ENCODE peak calls at places on chromosomes 3 and 15, in five cellular contexts. H is heart left ventricle, Y is coronary artery, F is lower leg skin, V is HFF-Myc. U is an unnamed sample.

GRCh38 chr3:14434541-14435151 is 32.2 kb downstream of the SLC6A6 start:
- DNase-seq in H (no peak), Y (no peak), F (no peak), V (no peak), U (peak)

GRCh38 chr3:8737301-8737700 is 3.7 kb downstream of the CAV3 start:
- DNase-seq in H (no peak), Y (no peak), F (no peak), V (no peak), U (no peak)

GRCh38 chr15:44347495-44347894 is 59.0 kb downstream of the GOLM2 start:
- DNase-seq in H (no peak), Y (no peak), F (no peak), V (no peak), U (no peak)

GRCh38 chr3:69848113-69848512 is 108.8 kb downstream of the MITF start:
- DNase-seq in H (no peak), Y (no peak), F (no peak), V (no peak), U (no peak)

GRCh38 chr15:91469627-91470567 is 369.8 kb downstream of the SV2B start:
- DNase-seq in H (no peak), Y (no peak), F (no peak), V (no peak), U (no peak)

GRCh38 chr15:43225201-43225949 is 4.6 kb upstream of the EPB42 start:
- DNase-seq in H (no peak), Y (no peak), F (peak), V (peak), U (peak)

GRCh38 chr3:26719148-26719547 is 96.6 kb downstream of the LRRC3B start:
- DNase-seq in H (no peak), Y (no peak), F (no peak), V (no peak), U (no peak)

GRCh38 chr3:45182915-45183881 is 37.0 kb upstream of the CDCP1 start:
- DNase-seq in H (no peak), Y (no peak), F (peak), V (no peak), U (no peak)

GRCh38 chr3:18670755-18671154 is 245.6 kb upstream of the SATB1 start:
- DNase-seq in H (no peak), Y (no peak), F (no peak), V (no peak), U (no peak)

GRCh38 chr3:58214484-58215316 is 3.9 kb upstream of the DNASE1L3 start:
- DNase-seq in H (no peak), Y (peak), F (peak), V (no peak), U (no peak)

GRCh38 chr3:194871143-194871863 is 185.6 kb downstream of the FAM43A start:
- DNase-seq in H (peak), Y (no peak), F (peak), V (peak), U (peak)

GRCh38 chr15:29682361-29682760 is 139.9 kb downstream of the TJP1 start:
- DNase-seq in H (no peak), Y (no peak), F (no peak), V (no peak), U (no peak)

GRCh38 chr3:173395412-173396181 is 1.9 kb upstream of the NLGN1 start:
- DNase-seq in H (peak), Y (peak), F (peak), V (peak), U (peak)

GRCh38 chr3:85678713-85679112 is 719.9 kb downstream of the CADM2 start:
- DNase-seq in H (no peak), Y (no peak), F (no peak), V (no peak), U (no peak)

GRCh38 chr3:105676621-105677300 is 192.1 kb downstream of the CBLB start:
- DNase-seq in H (no peak), Y (no peak), F (no peak), V (no peak), U (no peak)

GRCh38 chr3:162492446-162493081 is 996.0 kb downstream of the OTOL1 start:
- DNase-seq in H (no peak), Y (no peak), F (no peak), V (no peak), U (no peak)

GRCh38 chr3:42633544-42633943 is 20.0 kb upstream of the ZBTB47 start:
- DNase-seq in H (no peak), Y (no peak), F (no peak), V (no peak), U (no peak)

DNA sequence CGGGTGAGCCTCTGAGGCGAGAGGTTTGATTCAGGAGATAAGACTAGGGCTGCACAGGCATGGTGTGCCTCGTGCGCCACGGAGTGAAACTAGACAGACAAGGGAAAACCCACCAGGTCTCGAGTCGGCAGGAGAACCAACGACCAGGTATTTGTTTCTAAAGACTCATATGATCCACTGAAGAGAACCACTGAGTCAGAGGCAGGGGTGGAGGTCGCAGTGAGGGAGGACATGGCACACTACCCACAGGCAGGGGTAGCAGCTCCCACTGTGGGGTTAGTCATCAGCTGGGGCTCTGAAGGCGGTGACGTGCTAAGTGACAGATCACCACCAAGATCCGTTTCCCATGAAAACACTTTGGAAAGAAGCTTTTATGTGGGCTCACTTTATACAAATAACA is 45.7 kb downstream of the CHSY1 start:
- DNase-seq in H (no peak), Y (no peak), F (no peak), V (no peak), U (no peak)
- H3K4me3 ChIP-seq in H (no peak), Y (no peak), F (no peak), V (no peak), U (no peak)

GRCh38 chr3:66552846-66553245 is 52.0 kb upstream of the LRIG1 start:
- DNase-seq in H (no peak), Y (no peak), F (no peak), V (no peak), U (no peak)

GRCh38 chr3:66554178-66554577 is 53.4 kb upstream of the LRIG1 start:
- DNase-seq in H (no peak), Y (no peak), F (no peak), V (no peak), U (no peak)

GRCh38 chr3:66555214-66555844 is 54.5 kb upstream of the LRIG1 start:
- DNase-seq in H (no peak), Y (no peak), F (no peak), V (no peak), U (no peak)

GRCh38 chr3:66557166-66557565 is 56.3 kb upstream of the LRIG1 start:
- DNase-seq in H (no peak), Y (no peak), F (no peak), V (no peak), U (no peak)

GRCh38 chr3:66553714-66554113 is 52.9 kb upstream of the LRIG1 start:
- DNase-seq in H (no peak), Y (no peak), F (no peak), V (no peak), U (no peak)
- H3K4me3 ChIP-seq in H (no peak), Y (no peak), F (no peak), V (no peak), U (no peak)

GRCh38 chr3:184740509-184741258 is 28.8 kb upstream of the MAGEF1 start:
- DNase-seq in H (no peak), Y (peak), F (no peak), V (no peak), U (no peak)

GRCh38 chr3:184739594-184740505 is 28.0 kb upstream of the MAGEF1 start:
- DNase-seq in H (no peak), Y (peak), F (no peak), V (no peak), U (no peak)

GRCh38 chr3:184737641-184738518 is 26.0 kb upstream of the MAGEF1 start:
- DNase-seq in H (no peak), Y (peak), F (peak), V (no peak), U (no peak)

GRCh38 chr3:184738519-184738890 is 26.6 kb upstream of the MAGEF1 start:
- DNase-seq in H (no peak), Y (no peak), F (no peak), V (no peak), U (no peak)

GRCh38 chr3:184738982-184739381 is 27.1 kb upstream of the MAGEF1 start:
- DNase-seq in H (no peak), Y (peak), F (no peak), V (no peak), U (no peak)
- H3K4me3 ChIP-seq in H (no peak), Y (no peak), F (no peak), V (no peak), U (no peak)

DNA sequence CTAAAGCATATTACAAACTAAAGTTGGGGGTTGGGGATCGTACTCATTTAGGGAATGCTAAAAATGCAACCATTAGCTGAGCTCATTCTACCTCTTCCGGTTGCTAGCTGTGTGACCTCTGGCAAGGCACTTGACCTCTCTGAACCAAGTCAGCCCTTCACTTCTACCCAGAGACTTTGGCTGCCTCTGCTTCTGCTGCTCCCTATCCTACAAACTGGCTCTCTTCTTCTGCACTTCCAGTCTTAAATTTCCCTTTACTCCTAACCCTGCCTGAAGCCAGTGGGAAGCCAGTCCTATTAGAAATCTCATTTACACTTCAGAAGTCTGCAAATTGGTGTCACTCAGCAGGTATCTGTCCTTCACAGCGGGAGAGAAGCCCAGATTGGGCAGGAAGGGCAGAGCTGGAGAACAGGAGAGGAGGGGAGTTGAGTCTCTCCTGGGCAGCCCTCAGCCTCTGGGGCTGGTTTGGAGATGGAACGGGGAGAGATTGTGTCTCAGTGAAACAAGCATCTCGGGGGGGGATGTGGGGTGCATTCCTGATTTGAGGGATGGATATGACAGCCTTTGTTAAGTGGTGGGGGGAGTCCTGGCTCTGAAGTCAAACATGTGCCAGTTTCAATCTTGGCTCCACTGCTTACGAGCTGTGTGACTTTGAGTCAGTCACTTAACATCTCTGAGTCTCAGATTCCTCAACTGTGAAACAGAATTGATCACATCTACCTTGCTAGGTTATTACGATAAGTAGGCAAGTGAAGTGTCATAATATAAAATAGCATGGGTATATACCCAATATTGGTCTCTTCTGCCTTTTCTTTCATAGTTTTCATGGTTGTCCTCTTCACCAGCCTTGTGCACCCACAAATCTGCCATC is 7.8 kb upstream of the AEN start:
- DNase-seq in H (no peak), Y (no peak), F (no peak), V (no peak), U (no peak)
- H3K4me3 ChIP-seq in H (no peak), Y (no peak), F (no peak), V (no peak), U (no peak)

GRCh38 chr3:128484404-128485282 is 8.4 kb downstream of the GATA2 start:
- DNase-seq in H (peak), Y (no peak), F (no peak), V (no peak), U (no peak)

GRCh38 chr3:128486692-128487537 is 6.1 kb downstream of the GATA2 start:
- DNase-seq in H (no peak), Y (no peak), F (no peak), V (no peak), U (no peak)

GRCh38 chr3:128486157-128486691 is 6.8 kb downstream of the GATA2 start:
- DNase-seq in H (no peak), Y (no peak), F (no peak), V (no peak), U (no peak)

GRCh38 chr3:128483657-128484403 is 9.2 kb downstream of the GATA2 start:
- DNase-seq in H (peak), Y (no peak), F (no peak), V (no peak), U (no peak)

GRCh38 chr3:128485283-128486156 is 7.5 kb downstream of the GATA2 start:
- DNase-seq in H (no peak), Y (no peak), F (no peak), V (no peak), U (no peak)
- H3K4me3 ChIP-seq in H (peak), Y (peak), F (no peak), V (peak), U (peak)

DNA sequence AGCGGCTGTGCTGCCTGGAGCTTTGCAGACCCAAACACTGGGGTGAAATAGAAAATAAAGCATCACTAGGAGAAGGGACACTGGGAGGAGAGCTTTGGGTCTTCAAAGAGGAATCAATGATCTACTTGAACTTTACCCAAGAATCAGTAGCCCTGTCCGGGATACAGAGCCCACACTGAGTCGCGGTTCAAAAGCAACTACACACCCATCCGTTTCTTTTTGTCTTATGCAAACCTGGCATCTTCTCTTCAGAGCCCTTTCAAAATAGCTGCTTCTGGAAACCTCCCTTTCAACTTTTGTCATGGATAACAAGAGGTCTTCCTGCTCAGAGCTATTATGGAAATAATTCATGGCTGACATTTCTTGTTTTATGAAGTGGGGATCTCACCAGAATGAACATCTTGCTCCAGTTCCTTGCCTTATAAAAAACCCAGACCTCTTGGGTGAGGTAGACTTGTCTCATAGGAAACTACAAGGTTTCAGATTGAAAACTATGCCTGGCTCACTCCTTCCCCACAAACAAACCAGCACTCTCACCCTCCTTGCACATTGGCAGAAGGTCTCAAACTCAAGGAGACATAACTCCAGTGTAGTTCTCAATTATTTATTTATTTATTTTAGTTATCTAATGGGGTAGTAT is 115.1 kb upstream of the ARHGEF3 start:
- DNase-seq in H (no peak), Y (no peak), F (no peak), V (no peak), U (no peak)
- H3K4me3 ChIP-seq in H (peak), Y (peak), F (no peak), V (no peak), U (peak)

U was measured in heart right ventricle.